ENCODE peak calls at places on chromosomes 13 and 19, in eight cellular contexts. P is right lobe of liver; O is NCI-H510A; B is stimulated activated CD4-positive, alpha-beta T cell treated with anti-CD3 and anti-CD28 coated beads, Interleukin-1b, Interleukin-23, amount 100 ng/mL, for 24 hours; Q is activated CD4-positive, alpha-beta T cell treated with anti-CD3 and anti-CD28 coated beads, Interleukin-2, amount 10 ng/mL, durations not matched to agents 7 days and 5 days; C is CD14-positive monocyte; K is ascending aorta; M is AG04450. H is an unnamed sample.

GRCh38 chr19:1651548-1652394 is 644 bp downstream of the TCF3 start:
- DNase-seq in P (no peak), O (no peak), B (no peak), Q (peak), C (no peak), K (no peak), M (no peak), H (no peak)

GRCh38 chr13:20371825-20372224 is 139.7 kb upstream of the GJB6 start:
- DNase-seq in P (no peak), O (no peak), B (no peak), Q (no peak), C (no peak), K (no peak), M (no peak), H (no peak)

GRCh38 chr19:51687791-51688664 is 5.1 kb upstream of the SPACA6 start:
- DNase-seq in P (no peak), O (peak), B (no peak), Q (no peak), C (no peak), K (peak), M (no peak), H (no peak)

GRCh38 chr19:34317311-34317927 is 47.6 kb upstream of the GPI start:
- DNase-seq in P (no peak), O (no peak), B (no peak), Q (peak), C (no peak), K (no peak), M (no peak), H (no peak)

GRCh38 chr13:32174366-32174765 is 140.8 kb downstream of the ZAR1L start:
- DNase-seq in P (no peak), O (no peak), B (no peak), Q (no peak), C (no peak), K (no peak), M (no peak), H (no peak)

GRCh38 chr19:19821366-19822147 is at the start of gene ZNF506:
- DNase-seq in P (peak), O (peak), B (peak), Q (peak), C (peak), K (peak), M (peak), H (peak)

GRCh38 chr13:43180837-43181236 is 157.5 kb downstream of the DNAJC15 start:
- DNase-seq in P (no peak), O (no peak), B (no peak), Q (no peak), C (no peak), K (no peak), M (no peak), H (no peak)

GRCh38 chr19:46962030-46962570 is 57.5 kb upstream of the NPAS1 start:
- DNase-seq in P (no peak), O (no peak), B (no peak), Q (no peak), C (no peak), K (no peak), M (no peak), H (no peak)

GRCh38 chr19:43699506-43700367 is 16.1 kb upstream of the IRGC start:
- DNase-seq in P (no peak), O (no peak), B (no peak), Q (no peak), C (no peak), K (no peak), M (no peak), H (no peak)

GRCh38 chr13:111437856-111438547 is 117.6 kb downstream of the TEX29 start:
- DNase-seq in P (no peak), O (no peak), B (no peak), Q (no peak), C (no peak), K (no peak), M (no peak), H (no peak)

GRCh38 chr13:75357576-75358295 is 124.2 kb downstream of the TBC1D4 start:
- DNase-seq in P (no peak), O (no peak), B (peak), Q (peak), C (no peak), K (no peak), M (no peak), H (no peak)

GRCh38 chr13:111187879-111188643 is 73.0 kb downstream of the ARHGEF7 start:
- DNase-seq in P (no peak), O (no peak), B (no peak), Q (no peak), C (no peak), K (no peak), M (peak), H (no peak)

GRCh38 chr19:50419580-50420035 is 870 bp downstream of the SPIB start:
- DNase-seq in P (no peak), O (no peak), B (no peak), Q (no peak), C (no peak), K (no peak), M (no peak), H (no peak)

GRCh38 chr13:85798999-85799646 is at the start of gene SLITRK6:
- DNase-seq in P (no peak), O (peak), B (no peak), Q (no peak), C (no peak), K (no peak), M (peak), H (peak)

GRCh38 chr19:36003284-36003683 is 5.3 kb downstream of the SYNE4 start:
- DNase-seq in P (no peak), O (no peak), B (no peak), Q (no peak), C (no peak), K (no peak), M (no peak), H (no peak)

GRCh38 chr13:20713751-20714150 is 10.3 kb downstream of the IL17D start:
- DNase-seq in P (no peak), O (no peak), B (no peak), Q (no peak), C (no peak), K (peak), M (no peak), H (no peak)

GRCh38 chr13:45492538-45492937 is 27.8 kb downstream of the COG3 start:
- DNase-seq in P (no peak), O (no peak), B (no peak), Q (no peak), C (no peak), K (no peak), M (no peak), H (no peak)

GRCh38 chr13:28753946-28754345 is 35.2 kb upstream of the SLC46A3 start:
- DNase-seq in P (no peak), O (no peak), B (no peak), Q (no peak), C (no peak), K (no peak), M (no peak), H (no peak)

GRCh38 chr19:4635763-4636135 is 3.6 kb upstream of the TNFAIP8L1 start:
- DNase-seq in P (no peak), O (no peak), B (no peak), Q (no peak), C (no peak), K (no peak), M (no peak), H (no peak)

H was measured in NCI-H1105.